ENCODE peak calls at places on chromosomes 11 and 22, in six cellular contexts. Q is thoracic aorta, M is upper lobe of right lung, J is adrenal gland, B is pancreas, K is SJSA1. I is an unnamed sample.

GRCh38 chr22:50525991-50526848 is 822 bp upstream of the SCO2 start:
- DNase-seq in Q (no peak), K (peak), M (peak), J (peak), B (peak), I (no peak)

GRCh38 chr11:18540207-18541009 is 13.7 kb upstream of the TSG101 start:
- DNase-seq in M (no peak), K (no peak), J (no peak), B (no peak), Q (no peak), I (no peak)

GRCh38 chr22:33848251-33848650 is 72.0 kb downstream of the LARGE1 start:
- DNase-seq in M (no peak), J (no peak), B (no peak), Q (no peak), K (no peak), I (no peak)

GRCh38 chr11:84412862-84413261 is 1126.7 kb upstream of the CCDC90B start:
- DNase-seq in J (no peak), Q (no peak), B (no peak), M (no peak), K (no peak), I (no peak)

GRCh38 chr11:104546486-104546885 is 351.8 kb downstream of the CASP12 start:
- DNase-seq in M (no peak), J (no peak), K (no peak), Q (no peak), B (no peak), I (no peak)

GRCh38 chr11:129277216-129277838 is 85.2 kb upstream of the ARHGAP32 start:
- DNase-seq in B (no peak), K (no peak), J (no peak), M (no peak), Q (no peak), I (no peak)

GRCh38 chr22:30074994-30075393 is 5.3 kb upstream of the HORMAD2 start:
- DNase-seq in J (no peak), K (no peak), B (no peak), Q (no peak), M (no peak), I (no peak)

GRCh38 chr11:82675838-82676237 is 57.8 kb downstream of the FAM181B start:
- DNase-seq in K (no peak), J (no peak), M (no peak), Q (no peak), B (no peak), I (no peak)

GRCh38 chr11:112024778-112025678 is at the start of gene DLAT:
- DNase-seq in Q (peak), K (peak), B (peak), J (peak), M (peak), I (peak)

GRCh38 chr11:129557421-129557820 is 181.8 kb downstream of the BARX2 start:
- DNase-seq in Q (no peak), B (no peak), J (no peak), M (no peak), K (no peak), I (no peak)

GRCh38 chr11:96307748-96308133 is 35.3 kb downstream of the MAML2 start:
- DNase-seq in Q (no peak), M (no peak), J (no peak), B (no peak), K (peak), I (no peak)

DNA sequence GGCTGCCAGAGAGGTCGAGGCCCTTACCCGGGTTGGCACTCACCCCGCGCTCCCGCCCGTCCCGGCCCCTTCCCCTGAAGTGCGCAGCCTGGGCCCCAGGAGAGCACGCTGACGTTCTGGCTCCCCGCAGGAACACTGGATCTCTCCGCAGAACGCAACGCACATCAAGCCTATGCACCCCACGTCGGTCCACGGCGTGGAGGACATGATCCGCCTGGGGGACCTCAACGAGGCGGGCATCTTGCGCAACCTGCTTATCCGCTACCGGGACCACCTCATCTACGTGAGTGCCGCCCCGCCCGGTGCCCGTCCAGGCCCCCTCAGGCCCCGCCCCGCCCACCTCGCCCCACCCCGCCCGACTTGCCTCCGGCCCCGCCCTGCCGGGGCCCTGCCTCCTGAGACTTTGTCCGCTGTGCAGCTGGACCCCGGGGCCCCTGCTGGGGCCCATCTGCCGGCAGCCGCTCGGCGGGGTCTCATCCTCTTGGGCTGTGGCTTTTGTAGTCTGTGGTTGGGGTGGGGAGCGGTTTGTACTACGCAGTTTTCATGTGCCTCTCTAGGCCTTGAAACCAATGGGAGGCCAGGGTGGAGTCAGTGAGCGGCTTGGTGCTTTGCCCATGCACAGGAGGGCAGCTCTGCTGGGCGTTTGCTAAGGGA is 19.7 kb downstream of the MYO7A start:
- DNase-seq in B (no peak), M (no peak), J (no peak), K (no peak), Q (no peak), I (no peak)
- H3K4me3 ChIP-seq in B (no peak), M (peak), J (no peak), K (no peak), Q (peak), I (no peak)

GRCh38 chr11:33654594-33654993 is 46.0 kb downstream of the C11orf91 start:
- DNase-seq in B (no peak), Q (no peak), J (no peak), K (no peak), M (no peak), I (no peak)
- H3K27ac ChIP-seq in B (no peak), Q (no peak), J (no peak), K (no peak), M (no peak), I (no peak)

GRCh38 chr22:21612858-21613257 is 17.0 kb downstream of the YDJC start:
- DNase-seq in B (no peak), J (no peak), M (no peak), K (no peak), Q (no peak), I (no peak)
- H3K4me3 ChIP-seq in B (no peak), J (no peak), M (no peak), K (no peak), Q (no peak), I (no peak)

DNA sequence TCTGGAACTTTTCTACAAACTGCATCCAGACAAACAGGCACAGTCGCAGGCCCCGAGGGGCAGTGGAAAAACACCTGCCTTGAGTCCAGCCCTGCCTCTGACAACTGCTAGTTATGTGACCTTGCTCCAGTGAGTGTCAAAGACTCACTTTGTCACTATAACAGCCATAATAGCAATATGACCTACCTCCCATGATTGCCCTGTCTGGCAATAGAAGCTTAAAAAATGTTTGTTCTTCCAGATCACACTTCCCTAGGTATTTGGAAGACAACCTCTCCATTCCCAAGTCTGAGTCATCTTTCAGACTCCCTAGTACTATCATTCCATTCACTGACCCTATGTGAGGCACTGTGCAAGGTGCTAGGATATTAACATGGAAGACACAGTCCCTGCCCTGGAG is 74.5 kb downstream of the RPL27A start:
- DNase-seq in Q (no peak), M (no peak), J (peak), B (no peak), K (no peak), I (no peak)
- H3K27ac ChIP-seq in Q (peak), M (no peak), J (peak), B (peak), K (no peak), I (peak)

DNA sequence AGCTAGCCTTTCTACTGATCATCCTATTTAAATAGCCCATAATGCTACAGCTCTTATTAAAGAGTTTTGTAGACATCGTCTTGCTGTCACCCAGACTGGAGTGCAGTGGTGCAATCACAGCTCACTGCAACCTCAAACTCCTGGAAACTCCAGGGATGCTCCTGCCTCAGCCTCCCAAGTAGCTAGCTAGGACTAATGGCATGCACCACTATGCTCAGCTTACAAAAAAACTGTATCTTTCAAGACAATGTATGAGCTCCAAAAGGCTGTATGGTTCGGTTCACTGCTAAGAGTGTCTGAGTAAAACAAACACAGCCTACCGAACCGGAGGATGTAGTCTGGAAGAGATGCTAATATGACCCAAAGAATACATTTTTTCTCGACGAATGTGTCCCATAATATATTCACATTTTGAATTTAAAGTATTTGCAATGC is 2.6 kb downstream of the TAF1D start:
- DNase-seq in K (no peak), Q (no peak), J (no peak), M (no peak), B (no peak), I (no peak)
- H3K4me3 ChIP-seq in K (peak), Q (peak), J (no peak), M (peak), B (no peak), I (peak)

DNA sequence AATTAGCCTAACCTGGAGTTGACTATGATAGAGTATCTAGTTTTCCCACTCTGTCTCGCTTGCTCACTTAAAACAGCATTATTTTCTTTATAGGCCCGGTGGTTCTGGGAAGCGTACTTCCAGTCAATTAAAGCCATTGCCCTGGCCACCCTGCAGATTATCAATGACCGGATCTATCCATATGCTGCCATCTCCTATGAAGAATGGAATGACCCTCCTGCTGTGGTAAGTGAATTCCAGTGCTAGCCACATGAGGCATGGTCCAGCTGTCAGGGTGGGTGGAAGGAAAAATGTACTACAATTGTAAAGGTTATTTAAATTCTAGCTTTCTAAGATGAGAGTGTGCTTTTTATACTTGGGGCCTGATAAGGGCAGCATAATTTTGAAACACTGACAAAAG is 76.0 kb downstream of the EXT2 start:
- DNase-seq in Q (no peak), M (no peak), K (no peak), B (no peak), J (no peak), I (no peak)
- H3K27ac ChIP-seq in Q (no peak), M (no peak), K (no peak), B (no peak), J (no peak), I (no peak)

I was measured in gastrocnemius medialis.